ENCODE peak calls at places on chromosomes 3 and 15, in ten cellular contexts. X is GM10248, H is neural progenitor cell, B is mesothelial cell of epicardium, O is psoas muscle, Y is A549, W is fibroblast of the aortic adventitia, V is AG09309, N is mammary epithelial cell, Z is AG09319. Q is an unnamed sample.

GRCh38 chr3:21654662-21655061 is 96.3 kb downstream of the ZNF385D start:
- DNase-seq in O (no peak), N (peak), W (peak), V (peak), B (no peak), Z (no peak), X (no peak), H (no peak), Y (no peak), Q (no peak)

GRCh38 chr3:52719618-52720017 is 13.7 kb downstream of the SPCS1 start:
- DNase-seq in B (no peak), X (no peak), Z (no peak), V (no peak), W (no peak), H (no peak), N (no peak), Y (no peak), O (no peak), Q (no peak)

GRCh38 chr15:58469432-58470353 is 37.9 kb downstream of the LIPC start:
- DNase-seq in O (no peak), X (no peak), W (peak), N (peak), Z (peak), H (peak), V (peak), Y (peak), B (no peak), Q (no peak)

GRCh38 chr3:109731639-109732473 is 394.5 kb upstream of the DPPA4 start:
- DNase-seq in H (peak), X (peak), Y (peak), Z (peak), V (peak), N (peak), W (peak), O (no peak), B (peak), Q (peak)

GRCh38 chr3:97835761-97836160 is 13.9 kb downstream of the CRYBG3 start:
- DNase-seq in B (no peak), V (no peak), W (no peak), H (no peak), X (no peak), Y (no peak), N (peak), Z (no peak), O (no peak), Q (no peak)

GRCh38 chr3:184636774-184637316 is 75.0 kb downstream of the MAGEF1 start:
- DNase-seq in B (no peak), Z (peak), O (peak), H (peak), Y (no peak), V (peak), W (peak), X (no peak), N (peak), Q (no peak)

GRCh38 chr15:37520026-37520425 is 414.4 kb upstream of the TMCO5A start:
- DNase-seq in X (no peak), H (no peak), W (no peak), N (no peak), V (no peak), Y (no peak), B (no peak), O (no peak), Z (no peak), Q (no peak)

GRCh38 chr3:113157408-113157980 is 53.9 kb upstream of the BOC start:
- DNase-seq in B (no peak), O (peak), N (no peak), V (no peak), H (no peak), Z (no peak), Y (no peak), W (peak), X (no peak), Q (no peak)

GRCh38 chr15:65618575-65619109 is 3.1 kb upstream of the SLC24A1 start:
- DNase-seq in H (no peak), W (no peak), X (no peak), B (no peak), N (no peak), V (no peak), Y (no peak), Z (no peak), O (no peak), Q (no peak)

GRCh38 chr3:139541156-139541897 is 1.8 kb upstream of the RBP1 start:
- DNase-seq in O (no peak), Z (no peak), W (no peak), N (no peak), V (no peak), Y (no peak), X (no peak), B (no peak), H (no peak), Q (no peak)

GRCh38 chr3:61448378-61448777 is 113.0 kb upstream of the PTPRG start:
- DNase-seq in O (no peak), X (no peak), W (no peak), Y (no peak), B (no peak), N (no peak), V (no peak), H (no peak), Z (no peak), Q (no peak)

GRCh38 chr15:51321316-51321715 is 17.1 kb downstream of the CYP19A1 start:
- DNase-seq in N (no peak), X (no peak), H (no peak), Z (no peak), Y (no peak), W (no peak), O (no peak), B (no peak), V (no peak), Q (no peak)

GRCh38 chr3:60291115-60291514 is 960.1 kb downstream of the FHIT start:
- DNase-seq in Y (no peak), X (no peak), V (no peak), Z (no peak), H (no peak), O (no peak), W (no peak), N (no peak), B (no peak), Q (no peak)

GRCh38 chr3:183534249-183534648 is 21.3 kb downstream of the KLHL6 start:
- DNase-seq in V (no peak), O (no peak), N (peak), B (no peak), Z (no peak), X (no peak), Y (no peak), H (no peak), W (no peak), Q (no peak)

GRCh38 chr3:137150825-137151224 is 193.0 kb downstream of the IL20RB start:
- DNase-seq in O (no peak), B (no peak), W (no peak), H (no peak), Y (no peak), X (no peak), Z (no peak), N (no peak), V (no peak), Q (no peak)

GRCh38 chr15:67784057-67784781 is 41.1 kb upstream of the SKOR1 start:
- DNase-seq in X (peak), W (no peak), N (no peak), H (no peak), Z (no peak), O (no peak), Y (no peak), V (no peak), B (no peak), Q (no peak)

GRCh38 chr15:38864827-38865604 is 300.4 kb upstream of the RASGRP1 start:
- DNase-seq in B (no peak), W (peak), H (no peak), X (no peak), O (peak), Z (peak), Y (no peak), N (no peak), V (peak), Q (no peak)

GRCh38 chr15:62752687-62753517 is 289.6 kb upstream of the TPM1 start:
- DNase-seq in H (no peak), N (no peak), X (no peak), Y (no peak), Z (no peak), W (peak), O (no peak), B (no peak), V (no peak), Q (no peak)

GRCh38 chr3:15519096-15519495 is 2.4 kb downstream of the COLQ start:
- DNase-seq in Y (no peak), O (peak), H (no peak), W (no peak), N (no peak), B (no peak), V (no peak), X (no peak), Z (no peak), Q (no peak)

GRCh38 chr3:111081008-111081545 is 9.5 kb downstream of the NECTIN3 start:
- DNase-seq in Y (no peak), W (no peak), Z (no peak), V (no peak), X (no peak), H (no peak), B (no peak), O (no peak), N (peak), Q (no peak)

GRCh38 chr3:185708392-185708791 is 116.5 kb downstream of the IGF2BP2 start:
- DNase-seq in W (no peak), X (no peak), V (no peak), N (no peak), Z (no peak), H (no peak), O (no peak), B (no peak), Y (no peak), Q (no peak)

GRCh38 chr3:9111349-9112265 is 137.8 kb downstream of the SRGAP3 start:
- DNase-seq in X (no peak), H (no peak), N (no peak), Y (no peak), V (peak), O (peak), B (no peak), Z (no peak), W (peak), Q (no peak)
- TF ChIP-seq CTCF in X (no peak), H (peak), N (no peak), Y (no peak), V (peak), O (no peak), B (no peak), Z (peak), W (peak), Q (no peak)

GRCh38 chr3:196988241-196989029 is 19.8 kb upstream of the PIGZ start:
- DNase-seq in X (no peak), Z (no peak), V (no peak), H (peak), N (no peak), W (no peak), O (peak), Y (no peak), B (no peak), Q (no peak)
- TF ChIP-seq CTCF in X (no peak), Z (no peak), V (no peak), H (peak), N (no peak), W (no peak), O (no peak), Y (no peak), B (no peak), Q (no peak)

DNA sequence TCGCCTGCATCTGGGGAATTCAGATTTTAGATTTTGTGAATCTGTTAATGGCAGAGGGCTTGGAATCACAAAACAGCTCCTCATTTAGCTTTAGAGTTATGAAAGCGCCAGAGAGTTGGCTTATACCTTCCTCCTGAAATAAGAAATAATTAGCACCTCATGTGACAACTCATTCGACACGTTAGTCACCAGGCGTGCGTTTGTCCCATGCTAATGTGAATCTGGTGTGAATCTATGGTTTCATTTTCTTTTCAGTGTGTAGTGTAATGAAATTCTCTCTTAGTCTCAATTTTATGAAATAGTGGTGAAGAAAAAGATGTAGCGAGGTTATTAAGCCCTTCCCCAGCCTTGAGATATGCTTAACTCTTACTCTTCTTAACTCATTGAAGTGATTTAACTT is 89.4 kb downstream of the EDEM1 start:
- DNase-seq in Y (no peak), N (no peak), H (no peak), V (no peak), W (no peak), X (no peak), O (no peak), B (no peak), Z (no peak), Q (no peak)
- TF ChIP-seq CTCF in Y (no peak), N (no peak), H (no peak), V (no peak), W (no peak), X (no peak), O (no peak), B (no peak), Z (no peak), Q (no peak)

GRCh38 chr15:100057281-100057680 is 284.5 kb downstream of the ADAMTS17 start:
- DNase-seq in N (no peak), H (no peak), V (no peak), Y (no peak), B (no peak), X (peak), W (no peak), Z (no peak), O (no peak), Q (no peak)

GRCh38 chr15:100060276-100060926 is 281.4 kb downstream of the ADAMTS17 start:
- DNase-seq in Z (no peak), Y (no peak), W (peak), O (no peak), V (peak), X (peak), H (no peak), N (peak), B (no peak), Q (no peak)

GRCh38 chr15:100059094-100059493 is 282.7 kb downstream of the ADAMTS17 start:
- DNase-seq in O (no peak), H (no peak), N (no peak), Z (no peak), W (no peak), Y (no peak), X (no peak), B (no peak), V (no peak), Q (no peak)

GRCh38 chr15:100058458-100058857 is 283.3 kb downstream of the ADAMTS17 start:
- DNase-seq in Y (no peak), W (no peak), N (no peak), Z (no peak), V (no peak), B (no peak), X (peak), H (no peak), O (no peak), Q (no peak)

GRCh38 chr15:100061944-100062343 is 279.8 kb downstream of the ADAMTS17 start:
- DNase-seq in X (peak), W (no peak), N (no peak), Z (no peak), H (no peak), V (no peak), B (no peak), Y (no peak), O (no peak), Q (no peak)
- TF ChIP-seq CTCF in X (no peak), W (no peak), N (no peak), Z (no peak), H (no peak), V (no peak), B (no peak), Y (no peak), O (no peak), Q (no peak)

GRCh38 chr3:34882764-34883163 is 756.6 kb upstream of the ARPP21 start:
- DNase-seq in X (no peak), N (no peak), O (no peak), V (no peak), Y (no peak), B (no peak), W (no peak), Z (no peak), H (no peak), Q (no peak)
- TF ChIP-seq CTCF in X (no peak), N (no peak), O (no peak), V (no peak), Y (no peak), B (no peak), W (no peak), Z (no peak), H (peak), Q (peak)